ENCODE peak calls at places on chromosomes 13 and 19, in five cellular contexts. V is CD4-positive, CD25-positive, alpha-beta regulatory T cell; G is BJ; U is neural progenitor cell; I is endodermal cell. B is an unnamed sample.

GRCh38 chr13:26254583-26255102 is 714 bp downstream of the CDK8 start:
- DNase-seq in V (peak), G (peak), U (peak), I (peak), B (peak)

GRCh38 chr19:15779756-15780476 is 7.5 kb upstream of the OR10H5 start:
- DNase-seq in V (no peak), G (no peak), U (no peak), I (no peak), B (peak)

GRCh38 chr13:95564091-95564490 is 11.6 kb downstream of the CLDN10 start:
- DNase-seq in V (no peak), G (no peak), U (no peak), I (no peak), B (no peak)

GRCh38 chr19:6233827-6234511 is 45.8 kb downstream of the MLLT1 start:
- DNase-seq in V (no peak), G (no peak), U (no peak), I (no peak), B (peak)

GRCh38 chr13:98828614-98829013 is 76.1 kb upstream of the SLC15A1 start:
- DNase-seq in V (no peak), G (no peak), U (no peak), I (no peak), B (no peak)

GRCh38 chr13:20570540-20570939 is 3.6 kb downstream of the IFT88 start:
- DNase-seq in V (no peak), G (no peak), U (no peak), I (no peak), B (no peak)

GRCh38 chr19:43526884-43527859 is at the start of gene ETHE1:
- DNase-seq in V (peak), G (no peak), U (peak), I (peak), B (peak)

GRCh38 chr13:114115191-114115671 is 17.2 kb downstream of the RASA3 start:
- DNase-seq in V (no peak), G (no peak), U (no peak), I (peak), B (peak)

GRCh38 chr19:711224-711623 is 2.5 kb downstream of the PALM start:
- DNase-seq in V (no peak), G (no peak), U (no peak), I (peak), B (no peak)

GRCh38 chr19:46813570-46814358 is 25.4 kb upstream of the SLC1A5 start:
- DNase-seq in V (no peak), G (no peak), U (no peak), I (no peak), B (no peak)

GRCh38 chr13:100573121-100573520 is 15.5 kb downstream of the GGACT start:
- DNase-seq in V (peak), G (no peak), U (peak), I (peak), B (no peak)

GRCh38 chr13:114063545-114064515 is 68.6 kb downstream of the RASA3 start:
- DNase-seq in V (no peak), G (peak), U (peak), I (no peak), B (peak)

GRCh38 chr13:96075953-96076543 is 13.9 kb upstream of the HS6ST3 start:
- DNase-seq in V (no peak), G (no peak), U (no peak), I (no peak), B (no peak)

DNA sequence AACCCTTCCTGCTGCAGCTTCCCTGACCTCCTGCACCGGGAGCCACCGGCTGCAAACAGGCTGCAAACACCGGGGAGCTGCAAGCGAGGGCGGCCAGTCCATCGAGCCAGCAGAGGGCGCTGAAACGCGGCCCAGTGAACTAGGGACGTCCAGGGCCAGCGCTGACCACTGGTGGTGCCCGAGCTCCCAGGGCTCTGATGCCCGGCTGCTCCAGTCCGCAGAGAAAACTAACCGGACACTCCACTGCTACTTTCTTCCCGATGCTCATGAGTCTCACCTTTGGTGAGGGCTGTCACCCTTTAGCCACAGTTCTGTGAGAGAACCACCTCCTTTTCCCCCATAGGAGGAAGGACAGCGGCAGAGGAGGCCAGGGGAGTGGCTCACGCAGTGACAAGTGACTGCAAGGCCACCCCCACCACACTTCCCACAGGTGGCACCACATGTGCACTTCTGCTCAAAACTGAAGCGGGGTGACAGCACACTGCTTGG is 82.8 kb upstream of the MTIF3 start:
- DNase-seq in V (peak), G (no peak), U (peak), I (peak), B (peak)
- H3K4me3 ChIP-seq in V (no peak), G (no peak), U (peak), I (no peak), B (no peak)

GRCh38 chr19:50477751-50478515 is 1.3 kb upstream of the GARIN5A start:
- DNase-seq in V (no peak), G (no peak), U (no peak), I (no peak), B (no peak)
- H3K4me3 ChIP-seq in V (peak), G (no peak), U (peak), I (no peak), B (no peak)

GRCh38 chr13:39601636-39602035 is 1.4 kb downstream of the LHFPL6 start:
- DNase-seq in V (no peak), G (no peak), U (no peak), I (no peak), B (no peak)
- H3K4me3 ChIP-seq in V (no peak), G (peak), U (no peak), I (peak), B (peak)

GRCh38 chr19:41224632-41225031 is 5.6 kb downstream of the AXL start:
- DNase-seq in V (no peak), G (no peak), U (no peak), I (no peak), B (no peak)

GRCh38 chr19:41223431-41224234 is 4.6 kb downstream of the AXL start:
- DNase-seq in V (no peak), G (peak), U (peak), I (peak), B (no peak)

GRCh38 chr19:41226874-41227390 is 7.9 kb downstream of the AXL start:
- DNase-seq in V (no peak), G (no peak), U (no peak), I (no peak), B (no peak)

GRCh38 chr19:41226053-41226873 is 7.2 kb downstream of the AXL start:
- DNase-seq in V (no peak), G (peak), U (peak), I (peak), B (peak)

GRCh38 chr19:41225238-41226052 is 6.4 kb downstream of the AXL start:
- DNase-seq in V (no peak), G (peak), U (peak), I (no peak), B (peak)
- H3K4me3 ChIP-seq in V (no peak), G (peak), U (peak), I (peak), B (peak)

GRCh38 chr19:2883686-2884439 is 16.7 kb downstream of the ZNF556 start:
- DNase-seq in V (no peak), G (no peak), U (no peak), I (no peak), B (no peak)

GRCh38 chr19:2887391-2887914 is 13.3 kb upstream of the ZNF57 start:
- DNase-seq in V (no peak), G (peak), U (peak), I (peak), B (no peak)

GRCh38 chr19:2885736-2886135 is 15.0 kb upstream of the ZNF57 start:
- DNase-seq in V (no peak), G (no peak), U (no peak), I (no peak), B (no peak)

DNA sequence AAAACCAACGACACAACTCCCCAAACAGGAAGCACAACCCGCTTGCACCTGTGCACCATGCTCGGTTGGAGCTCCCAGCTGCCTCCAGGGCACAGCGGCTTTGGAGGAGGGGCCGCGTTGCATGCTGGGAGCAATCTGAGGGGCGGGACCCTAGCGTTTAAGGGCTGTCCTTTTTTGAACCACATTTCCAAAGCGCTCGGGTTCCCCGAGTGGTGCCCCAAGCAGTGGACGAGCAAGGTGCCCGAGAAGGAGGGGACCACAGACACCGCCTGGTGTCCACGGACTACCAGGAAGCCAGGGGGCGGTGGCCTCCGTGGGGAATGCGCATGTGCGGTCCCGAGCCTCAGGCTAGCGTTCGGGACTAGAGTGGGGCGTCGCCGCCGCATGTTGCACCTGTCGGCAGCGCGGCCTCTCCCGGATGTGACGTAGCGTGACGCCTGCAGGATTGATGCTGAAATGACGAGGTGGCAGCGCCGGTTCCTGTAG is 11.9 kb upstream of the ZNF57 start:
- DNase-seq in V (peak), G (no peak), U (no peak), I (no peak), B (no peak)
- H3K4me3 ChIP-seq in V (no peak), G (peak), U (no peak), I (no peak), B (peak)

GRCh38 chr13:113002206-113002821 is 33.3 kb downstream of the MCF2L start:
- DNase-seq in V (no peak), G (no peak), U (peak), I (peak), B (no peak)
- H3K4me3 ChIP-seq in V (no peak), G (no peak), U (no peak), I (no peak), B (peak)

GRCh38 chr19:4987286-4987685 is 18.4 kb downstream of the KDM4B start:
- DNase-seq in V (no peak), G (no peak), U (no peak), I (no peak), B (no peak)

GRCh38 chr19:4986471-4986888 is 17.6 kb downstream of the KDM4B start:
- DNase-seq in V (no peak), G (no peak), U (no peak), I (no peak), B (no peak)

GRCh38 chr19:4988770-4989251 is 19.9 kb downstream of the KDM4B start:
- DNase-seq in V (no peak), G (peak), U (no peak), I (peak), B (no peak)

GRCh38 chr19:4986056-4986455 is 17.1 kb downstream of the KDM4B start:
- DNase-seq in V (no peak), G (no peak), U (no peak), I (no peak), B (no peak)

DNA sequence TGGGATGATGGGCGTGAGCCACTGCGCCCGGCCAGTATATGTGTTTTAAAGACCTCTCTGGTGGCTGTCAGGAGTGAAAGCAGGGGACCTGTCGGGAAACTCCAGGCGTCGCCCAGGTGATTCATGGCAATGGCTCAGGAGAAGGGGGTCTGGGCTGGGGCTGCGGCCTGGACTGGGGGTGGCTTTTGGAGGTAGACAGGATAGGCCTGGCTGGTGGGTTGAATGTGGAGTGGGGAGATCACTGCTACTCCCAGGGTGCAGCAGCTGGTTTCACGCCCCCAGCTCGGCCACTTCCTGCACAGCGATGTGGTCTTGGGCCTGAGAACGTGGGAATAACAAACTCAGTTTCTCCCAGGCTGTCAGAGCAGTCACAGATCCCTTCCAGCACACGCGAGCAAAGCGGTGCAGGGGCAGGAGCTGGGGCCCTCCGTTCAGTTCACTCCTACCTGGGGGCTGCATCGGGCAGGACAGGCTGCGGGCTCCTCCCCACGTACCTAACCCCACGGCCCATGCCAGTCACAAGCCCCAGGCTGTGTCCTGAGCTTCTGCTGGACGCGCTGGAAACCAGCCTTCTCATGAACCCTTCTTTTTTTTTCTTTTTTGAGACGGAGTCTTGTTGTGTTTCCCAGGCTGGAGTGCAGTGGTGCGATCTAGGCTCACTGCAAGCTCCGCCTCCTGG is 18.9 kb downstream of the KDM4B start:
- DNase-seq in V (no peak), G (no peak), U (no peak), I (no peak), B (no peak)
- H3K4me3 ChIP-seq in V (no peak), G (no peak), U (no peak), I (no peak), B (no peak)

B was measured in suprapubic skin.